ENCODE peak calls at places on chromosome 1, in seven cellular contexts. T is GM12865, U is fibroblast of pulmonary artery, J is globus pallidus, H is BJ, N is uterus, B is caudate nucleus. S is an unnamed sample.

GRCh38 chr1:241269116-241269515 is 87.9 kb downstream of the RGS7 start:
- DNase-seq in T (peak), U (no peak), J (no peak), H (no peak), N (no peak), B (no peak), S (no peak)

GRCh38 chr1:228059536-228060457 is 22.7 kb upstream of the ARF1 start:
- DNase-seq in T (peak), U (peak), J (no peak), H (no peak), N (peak), B (no peak), S (no peak)

GRCh38 chr1:16048573-16049189 is 5.1 kb downstream of the CLCNKB start:
- DNase-seq in T (no peak), U (peak), J (no peak), H (no peak), N (peak), B (no peak), S (no peak)

GRCh38 chr1:64133036-64133435 is 70.4 kb upstream of the UBE2U start:
- DNase-seq in T (no peak), U (peak), J (no peak), H (peak), N (no peak), B (no peak), S (no peak)

GRCh38 chr1:182288749-182289604 is 102.6 kb downstream of the GLUL start:
- DNase-seq in T (no peak), U (no peak), J (no peak), H (no peak), N (no peak), B (no peak), S (no peak)

GRCh38 chr1:150887018-150887417 is at the start of gene CTXND2:
- DNase-seq in T (no peak), U (peak), J (no peak), H (no peak), N (no peak), B (no peak), S (no peak)

GRCh38 chr1:210746024-210746423 is 387.9 kb downstream of the KCNH1 start:
- DNase-seq in T (no peak), U (no peak), J (no peak), H (no peak), N (no peak), B (no peak), S (no peak)

GRCh38 chr1:209767105-209767504 is 11.3 kb downstream of the TRAF3IP3 start:
- DNase-seq in T (no peak), U (no peak), J (no peak), H (no peak), N (no peak), B (no peak), S (no peak)

GRCh38 chr1:119731060-119731459 is 19.3 kb downstream of the PHGDH start:
- DNase-seq in T (no peak), U (no peak), J (no peak), H (no peak), N (no peak), B (no peak), S (no peak)

GRCh38 chr1:74842726-74843125 is 109.8 kb downstream of the TYW3 start:
- DNase-seq in T (no peak), U (no peak), J (no peak), H (no peak), N (no peak), B (no peak), S (no peak)

GRCh38 chr1:196777603-196778002 is 3.0 kb downstream of the CFHR3 start:
- DNase-seq in T (no peak), U (no peak), J (no peak), H (no peak), N (no peak), B (no peak), S (no peak)

GRCh38 chr1:196902344-196902743 is 14.5 kb downstream of the CFHR4 start:
- DNase-seq in T (no peak), U (no peak), J (no peak), H (no peak), N (no peak), B (no peak), S (no peak)

GRCh38 chr1:55747285-55747890 is 532.2 kb upstream of the USP24 start:
- DNase-seq in T (no peak), U (peak), J (no peak), H (no peak), N (peak), B (peak), S (no peak)

GRCh38 chr1:198099755-198100154 is 57.0 kb upstream of the NEK7 start:
- DNase-seq in T (no peak), U (no peak), J (no peak), H (no peak), N (no peak), B (no peak), S (no peak)

GRCh38 chr1:156689035-156689959 is 12.1 kb upstream of the NES start:
- DNase-seq in T (peak), U (peak), J (peak), H (no peak), N (peak), B (peak), S (no peak)

GRCh38 chr1:11731719-11732283 is 4.1 kb upstream of the AGTRAP start:
- DNase-seq in T (no peak), U (peak), J (peak), H (no peak), N (peak), B (no peak), S (peak)

GRCh38 chr1:84478876-84479868 is at the start of gene RPF1:
- DNase-seq in T (peak), U (peak), J (peak), H (peak), N (peak), B (peak), S (peak)

GRCh38 chr1:89203166-89203565 is 4.4 kb upstream of the GBP4 start:
- DNase-seq in T (no peak), U (no peak), J (no peak), H (peak), N (no peak), B (no peak), S (no peak)

GRCh38 chr1:3641046-3641760 is 8.7 kb downstream of the WRAP73 start:
- DNase-seq in T (no peak), U (no peak), J (no peak), H (no peak), N (no peak), B (no peak), S (no peak)

GRCh38 chr1:95728841-95729240 is 494.8 kb downstream of the RWDD3 start:
- DNase-seq in T (no peak), U (no peak), J (peak), H (no peak), N (no peak), B (no peak), S (no peak)

GRCh38 chr1:7657287-7658126 is 113.6 kb upstream of the VAMP3 start:
- DNase-seq in T (no peak), U (no peak), J (no peak), H (no peak), N (no peak), B (no peak), S (no peak)

GRCh38 chr1:188782220-188782841 is 1695.3 kb downstream of the BRINP3 start:
- DNase-seq in T (peak), U (peak), J (peak), H (no peak), N (no peak), B (no peak), S (no peak)

GRCh38 chr1:240100351-240100750 is 8.7 kb downstream of the FMN2 start:
- DNase-seq in T (no peak), U (no peak), J (no peak), H (peak), N (no peak), B (no peak), S (no peak)

GRCh38 chr1:51515982-51516638 is 3.0 kb downstream of the EPS15 start:
- DNase-seq in T (no peak), U (no peak), J (peak), H (no peak), N (no peak), B (no peak), S (no peak)

GRCh38 chr1:186236921-186237320 is 138.1 kb downstream of the TPR start:
- DNase-seq in T (no peak), U (peak), J (no peak), H (peak), N (no peak), B (no peak), S (no peak)

GRCh38 chr1:239912471-239912870 is 179.2 kb upstream of the FMN2 start:
- DNase-seq in T (no peak), U (no peak), J (no peak), H (no peak), N (no peak), B (no peak), S (no peak)

GRCh38 chr1:87398644-87399043 is 70.0 kb downstream of the LMO4 start:
- DNase-seq in T (no peak), U (peak), J (no peak), H (no peak), N (no peak), B (no peak), S (no peak)

S was measured in esophagus squamous epithelium.